ENCODE peak calls at places on chromosomes 16 and 17, in eight cellular contexts. P, Q, D, U, F, M, N and A are unnamed samples.

GRCh38 chr16:69691980-69692911 is 34.1 kb downstream of the NQO1 start:
- DNase-seq in N (no peak), Q (no peak), D (no peak), U (no peak), M (no peak), F (peak), P (no peak), A (no peak)

GRCh38 chr16:15654591-15654990 is 4.5 kb downstream of the NDE1 start:
- DNase-seq in P (no peak), U (no peak), Q (no peak), N (no peak), M (no peak), D (no peak), F (no peak), A (no peak)

GRCh38 chr17:55442462-55442861 is 20.8 kb upstream of the MMD start:
- DNase-seq in F (no peak), D (no peak), U (no peak), M (no peak), Q (no peak), P (no peak), N (no peak), A (no peak)

GRCh38 chr16:85178006-85178591 is 65.8 kb upstream of the CIBAR2 start:
- DNase-seq in N (no peak), F (no peak), P (no peak), U (no peak), M (no peak), Q (no peak), D (no peak), A (no peak)

GRCh38 chr17:7673239-7673638 is 14.1 kb downstream of the TP53 start:
- DNase-seq in N (no peak), P (peak), D (no peak), M (no peak), F (no peak), Q (no peak), U (peak), A (no peak)

GRCh38 chr17:20944014-20944905 is 98.6 kb downstream of the USP22 start:
- DNase-seq in P (peak), M (no peak), F (no peak), D (no peak), U (no peak), N (no peak), Q (peak), A (no peak)

GRCh38 chr16:89895482-89896250 is 22.3 kb downstream of the TCF25 start:
- DNase-seq in Q (no peak), F (no peak), D (no peak), N (peak), M (no peak), P (no peak), U (no peak), A (no peak)

GRCh38 chr17:18219016-18219415 is 6.4 kb upstream of the LLGL1 start:
- DNase-seq in F (no peak), U (no peak), P (no peak), Q (no peak), N (no peak), M (no peak), D (no peak), A (no peak)

GRCh38 chr16:24499193-24499814 is 40.1 kb upstream of the RBBP6 start:
- DNase-seq in F (no peak), M (no peak), Q (peak), N (no peak), P (no peak), D (peak), U (no peak), A (no peak)

GRCh38 chr16:66588981-66589713 is 9.9 kb downstream of the CMTM2 start:
- DNase-seq in N (peak), Q (no peak), F (no peak), M (no peak), U (peak), D (no peak), P (peak), A (peak)

GRCh38 chr16:78004501-78004900 is 17.8 kb upstream of the CLEC3A start:
- DNase-seq in Q (no peak), F (no peak), P (no peak), N (no peak), M (no peak), D (no peak), U (no peak), A (no peak)

GRCh38 chr17:54451051-54451450 is 449.6 kb upstream of the TOM1L1 start:
- DNase-seq in Q (no peak), F (no peak), M (no peak), P (no peak), U (no peak), D (no peak), N (no peak), A (no peak)

GRCh38 chr17:10050597-10051101 is 145.6 kb upstream of the RCVRN start:
- DNase-seq in Q (no peak), P (no peak), U (no peak), F (no peak), D (no peak), M (no peak), N (peak), A (no peak)

GRCh38 chr16:30893082-30893743 is 664 bp downstream of the BCL7C start:
- DNase-seq in M (no peak), N (no peak), U (peak), Q (no peak), F (no peak), D (no peak), P (no peak), A (no peak)

GRCh38 chr16:8391219-8391757 is 199.0 kb downstream of the TMEM114 start:
- DNase-seq in U (no peak), D (no peak), P (no peak), M (no peak), Q (no peak), N (no peak), F (no peak), A (no peak)

GRCh38 chr16:68311316-68311620 is 449 bp downstream of the PRMT7 start:
- DNase-seq in Q (no peak), P (no peak), U (no peak), M (no peak), N (no peak), F (no peak), D (no peak), A (peak)